ENCODE peak calls at places on chromosomes 6 and 20, in six cellular contexts. X is tibial artery; R is naive thymus-derived CD8-positive, alpha-beta T cell; P is AG10803; A is NCI-H1092 treated with DMSO at 0.1 percent for 48 hours; I is NCI-H1105. O is an unnamed sample.

GRCh38 chr20:37640600-37641561 is 52.9 kb upstream of the CTNNBL1 start:
- DNase-seq in X (no peak), R (no peak), P (no peak), A (peak), I (no peak), O (no peak)

GRCh38 chr6:88722691-88723090 is 240.7 kb downstream of the RNGTT start:
- DNase-seq in X (no peak), R (no peak), P (no peak), A (no peak), I (no peak), O (no peak)

GRCh38 chr6:106446287-106446885 is 85.9 kb downstream of the CRYBG1 start:
- DNase-seq in X (no peak), R (no peak), P (peak), A (no peak), I (no peak), O (peak)

GRCh38 chr6:158046201-158047119 is 64.8 kb downstream of the SYNJ2 start:
- DNase-seq in X (no peak), R (no peak), P (no peak), A (no peak), I (no peak), O (no peak)

GRCh38 chr6:170553686-170554085 is 483 bp upstream of the TBP start:
- DNase-seq in X (peak), R (no peak), P (peak), A (no peak), I (no peak), O (peak)

GRCh38 chr6:88567696-88568095 is 395.7 kb downstream of the RNGTT start:
- DNase-seq in X (no peak), R (no peak), P (no peak), A (no peak), I (no peak), O (no peak)

GRCh38 chr20:62316331-62317166 is 13.8 kb downstream of the ADRM1 start:
- DNase-seq in X (no peak), R (no peak), P (no peak), A (no peak), I (no peak), O (no peak)

GRCh38 chr6:33809619-33810018 is 5.8 kb upstream of the MLN start:
- DNase-seq in X (no peak), R (no peak), P (peak), A (no peak), I (no peak), O (no peak)

GRCh38 chr6:3147914-3148757 is 9.2 kb downstream of the TUBB2A start:
- DNase-seq in X (no peak), R (no peak), P (no peak), A (no peak), I (no peak), O (no peak)

GRCh38 chr20:43490038-43490437 is 17.5 kb upstream of the L3MBTL1 start:
- DNase-seq in X (no peak), R (no peak), P (no peak), A (no peak), I (no peak), O (no peak)

GRCh38 chr20:62822788-62823651 is 6.2 kb downstream of the COL9A3 start:
- DNase-seq in X (no peak), R (no peak), P (no peak), A (peak), I (no peak), O (peak)

GRCh38 chr20:40807094-40807623 is 118.1 kb upstream of the MAFB start:
- DNase-seq in X (no peak), R (no peak), P (no peak), A (no peak), I (no peak), O (no peak)

GRCh38 chr6:81768150-81768942 is 15.9 kb upstream of the TENT5A start:
- DNase-seq in X (no peak), R (no peak), P (no peak), A (no peak), I (no peak), O (no peak)

GRCh38 chr6:83879746-83880145 is 20.3 kb downstream of the CYB5R4 start:
- DNase-seq in X (no peak), R (no peak), P (peak), A (no peak), I (no peak), O (no peak)

GRCh38 chr6:137443901-137444300 is 50.3 kb downstream of the OLIG3 start:
- DNase-seq in X (no peak), R (no peak), P (no peak), A (no peak), I (no peak), O (no peak)

GRCh38 chr6:157531986-157532365 is 151.0 kb downstream of the ZDHHC14 start:
- DNase-seq in X (no peak), R (no peak), P (no peak), A (no peak), I (no peak), O (no peak)

GRCh38 chr20:2385026-2385425 is 4.3 kb downstream of the TGM6 start:
- DNase-seq in X (no peak), R (no peak), P (peak), A (no peak), I (no peak), O (no peak)

GRCh38 chr6:138109042-138109997 is 2.1 kb upstream of the PERP start:
- DNase-seq in X (peak), R (peak), P (peak), A (peak), I (peak), O (peak)

GRCh38 chr6:142696689-142697088 is 248.3 kb downstream of the HIVEP2 start:
- DNase-seq in X (peak), R (no peak), P (peak), A (no peak), I (no peak), O (peak)

GRCh38 chr20:57398231-57398821 is 7.1 kb downstream of the RBM38 start:
- DNase-seq in X (no peak), R (peak), P (no peak), A (peak), I (peak), O (peak)

GRCh38 chr20:57197352-57198198 is 68.9 kb downstream of the BMP7 start:
- DNase-seq in X (no peak), R (no peak), P (no peak), A (no peak), I (no peak), O (no peak)

GRCh38 chr20:38202982-38203293 is 37.9 kb upstream of the TGM2 start:
- DNase-seq in X (peak), R (no peak), P (no peak), A (no peak), I (no peak), O (no peak)

GRCh38 chr6:92559002-92559401 is 860.4 kb downstream of the EPHA7 start:
- DNase-seq in X (no peak), R (no peak), P (peak), A (no peak), I (no peak), O (no peak)

GRCh38 chr6:1135726-1136414 is 176.0 kb upstream of the FOXQ1 start:
- DNase-seq in X (no peak), R (no peak), P (peak), A (no peak), I (no peak), O (no peak)

GRCh38 chr20:21106171-21106694 is at the start of gene LINC00237:
- DNase-seq in X (no peak), R (no peak), P (no peak), A (no peak), I (no peak), O (no peak)

GRCh38 chr6:127120109-127120786 is 1.8 kb downstream of the RSPO3 start:
- DNase-seq in X (no peak), R (no peak), P (no peak), A (peak), I (no peak), O (no peak)

GRCh38 chr20:61304750-61305149 is 52.7 kb downstream of the CDH4 start:
- DNase-seq in X (no peak), R (no peak), P (no peak), A (no peak), I (no peak), O (no peak)

GRCh38 chr6:93418448-93419303 is 683 bp downstream of the EPHA7 start:
- DNase-seq in X (no peak), R (no peak), P (no peak), A (peak), I (peak), O (peak)

GRCh38 chr6:33417127-33417902 is 592 bp downstream of the CUTA start:
- DNase-seq in X (no peak), R (no peak), P (peak), A (peak), I (no peak), O (no peak)

GRCh38 chr20:20568604-20569205 is 143.7 kb downstream of the RALGAPA2 start:
- DNase-seq in X (no peak), R (no peak), P (peak), A (peak), I (peak), O (peak)

GRCh38 chr20:4045082-4045481 is 29.7 kb upstream of the RNF24 start:
- DNase-seq in X (no peak), R (no peak), P (no peak), A (no peak), I (no peak), O (no peak)

GRCh38 chr6:137764464-137764863 is 102.6 kb upstream of the TNFAIP3 start:
- DNase-seq in X (no peak), R (no peak), P (peak), A (no peak), I (no peak), O (no peak)

O was measured in small intestine.